ENCODE peak calls at places on chromosomes 11 and 22, in ten cellular contexts. M, R, B, Q, K, A, F, V, N and E are unnamed samples. For H3K4me1, the result is how much of the 10 kb centered on the place peaks cover.

GRCh38 chr11:100576044-100577021 is 110.8 kb upstream of the ARHGAP42 start:
- DNase-seq in A (peak), Q (peak), F (no peak), N (peak), B (peak), K (no peak), R (no peak), V (no peak), M (no peak), E (no peak)

GRCh38 chr11:73191151-73191550 is 26.9 kb upstream of the P2RY2 start:
- DNase-seq in F (no peak), K (no peak), Q (no peak), R (no peak), B (no peak), V (no peak), M (no peak), N (no peak), A (peak), E (peak)

GRCh38 chr22:22085702-22086500 is 103.3 kb upstream of the TOP3B start:
- DNase-seq in M (peak), B (no peak), K (no peak), R (no peak), Q (no peak), V (no peak), A (no peak), F (no peak), N (no peak), E (no peak)

GRCh38 chr11:61853698-61854169 is 25.6 kb downstream of the FADS2 start:
- DNase-seq in F (no peak), N (no peak), Q (no peak), R (no peak), K (no peak), A (peak), B (no peak), V (no peak), M (no peak), E (no peak)

GRCh38 chr11:17898782-17899181 is 114.1 kb downstream of the SERGEF start:
- DNase-seq in M (no peak), B (peak), A (no peak), F (no peak), Q (no peak), N (no peak), R (no peak), K (no peak), V (no peak), E (no peak)

GRCh38 chr11:10125522-10126133 is 168.4 kb downstream of the SBF2 start:
- DNase-seq in A (no peak), M (peak), V (no peak), Q (no peak), B (no peak), R (no peak), F (no peak), N (no peak), K (no peak), E (no peak)

GRCh38 chr11:61930936-61931335 is 13.6 kb upstream of the RAB3IL1 start:
- DNase-seq in K (no peak), A (no peak), Q (no peak), R (no peak), B (no peak), M (no peak), V (no peak), F (no peak), N (no peak), E (no peak)

GRCh38 chr11:60924906-60925684 is 835 bp downstream of the TMEM132A start:
- DNase-seq in R (no peak), M (peak), F (no peak), A (no peak), N (no peak), K (no peak), B (peak), V (no peak), Q (no peak), E (no peak)

GRCh38 chr11:93444671-93445073 is 98.5 kb downstream of the SMCO4 start:
- DNase-seq in A (no peak), Q (no peak), F (no peak), R (no peak), V (no peak), N (no peak), M (no peak), K (no peak), B (peak), E (no peak)

GRCh38 chr22:26483439-26484359 is at the start of the genes HPS4 and SRRD:
- DNase-seq in A (peak), K (no peak), M (peak), N (peak), Q (peak), R (no peak), F (peak), B (peak), V (peak), E (peak)

GRCh38 chr22:25131198-25131887 is 68.3 kb upstream of the CRYBB3 start:
- DNase-seq in B (no peak), V (no peak), R (no peak), N (no peak), M (no peak), Q (no peak), F (no peak), A (no peak), K (no peak), E (no peak)

GRCh38 chr11:74316772-74317505 is 5.5 kb upstream of the P4HA3 start:
- DNase-seq in V (no peak), M (peak), N (peak), Q (no peak), A (no peak), R (no peak), B (no peak), K (no peak), F (no peak), E (no peak)

GRCh38 chr22:26479792-26480610 is 3.6 kb downstream of the HPS4 start:
- DNase-seq in R (no peak), V (no peak), B (no peak), M (no peak), N (no peak), Q (no peak), A (no peak), K (no peak), F (no peak), E (no peak)

GRCh38 chr11:14894657-14895598 is 2.9 kb upstream of the CYP2R1 start:
- DNase-seq in Q (no peak), A (peak), N (peak), R (no peak), K (no peak), V (peak), B (no peak), F (no peak), M (peak), E (peak)

GRCh38 chr11:134374171-134374570 is 37.9 kb downstream of the B3GAT1 start:
- DNase-seq in M (peak), Q (no peak), N (no peak), V (no peak), F (no peak), K (no peak), A (no peak), R (no peak), B (no peak), E (peak)

GRCh38 chr11:115939726-115940421 is 435.7 kb upstream of the CADM1 start:
- DNase-seq in Q (peak), M (no peak), V (no peak), F (no peak), K (no peak), N (no peak), B (no peak), R (no peak), A (no peak), E (no peak)

GRCh38 chr11:62553839-62554361 is 7.3 kb upstream of the AHNAK start:
- DNase-seq in B (no peak), N (peak), K (peak), Q (no peak), M (peak), R (no peak), A (no peak), V (no peak), F (no peak), E (no peak)

GRCh38 chr11:20397281-20397680 is 9.8 kb downstream of the PRMT3 start:
- DNase-seq in B (peak), R (no peak), A (no peak), N (peak), M (peak), F (no peak), Q (peak), K (no peak), V (no peak), E (no peak)

GRCh38 chr11:118791961-118792578 is 1.1 kb upstream of the DDX6 start:
- DNase-seq in Q (peak), V (peak), A (peak), N (no peak), B (peak), R (no peak), F (no peak), M (peak), K (no peak), E (peak)

GRCh38 chr22:46105494-46106278 is 44.6 kb upstream of the PPARA start:
- DNase-seq in B (no peak), K (no peak), F (no peak), M (peak), R (no peak), Q (no peak), A (no peak), V (no peak), N (peak), E (no peak)

GRCh38 chr11:29336727-29337212 is 680.1 kb downstream of the KCNA4 start:
- DNase-seq in Q (no peak), M (no peak), R (no peak), K (no peak), V (no peak), N (peak), B (no peak), F (no peak), A (no peak), E (no peak)

GRCh38 chr22:36201630-36202312 is at the start of gene APOL4:
- DNase-seq in F (no peak), M (peak), N (peak), B (no peak), R (no peak), Q (no peak), K (no peak), A (peak), V (peak), E (peak)

GRCh38 chr11:20020198-20020597 is 140.1 kb downstream of the DBX1 start:
- DNase-seq in R (no peak), B (no peak), F (no peak), Q (no peak), N (no peak), K (no peak), A (no peak), V (no peak), M (no peak), E (no peak)

GRCh38 chr11:1706634-1707400 is 9.8 kb downstream of the KRTAP5-6 start:
- DNase-seq in K (no peak), N (no peak), F (no peak), Q (no peak), V (no peak), B (no peak), M (peak), A (peak), R (no peak), E (no peak)

GRCh38 chr11:117827521-117828511 is 3.3 kb upstream of the FXYD2 start:
- DNase-seq in N (no peak), V (peak), M (peak), F (no peak), B (no peak), A (peak), Q (no peak), K (no peak), R (no peak), E (peak)

GRCh38 chr11:69097263-69097662 is 48.5 kb downstream of the TPCN2 start:
- DNase-seq in Q (no peak), M (no peak), V (no peak), A (no peak), R (no peak), B (no peak), F (no peak), K (no peak), N (no peak), E (no peak)

GRCh38 chr11:69509381-69509780 is 27.9 kb downstream of the LINC01488 start:
- DNase-seq in F (no peak), N (no peak), K (no peak), A (no peak), M (no peak), B (no peak), R (no peak), V (no peak), Q (no peak), E (peak)

DNA sequence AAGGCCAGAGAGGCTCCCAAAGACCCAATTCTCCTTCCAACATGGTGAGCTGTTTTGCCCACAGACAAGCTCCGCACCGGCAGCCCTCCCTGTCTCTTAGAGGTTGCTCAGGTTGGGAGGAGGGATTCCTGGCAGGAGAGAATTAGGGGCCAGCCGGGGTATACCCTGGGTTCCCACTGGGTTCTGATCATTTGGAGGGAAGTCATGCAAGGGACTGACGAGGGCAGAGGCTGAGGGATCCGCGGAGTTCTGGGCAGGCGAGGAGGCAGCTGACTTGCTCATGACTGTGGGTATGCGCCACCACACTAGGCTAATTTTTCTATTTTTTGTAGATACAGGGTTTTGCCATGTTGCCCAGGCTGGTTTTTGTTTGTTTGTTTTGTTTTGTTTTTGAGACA is 4.6 kb downstream of the ST3GAL4 start:
- DNase-seq in V (no peak), B (no peak), N (no peak), F (no peak), Q (no peak), M (no peak), R (no peak), K (no peak), A (peak), E (no peak)
- H3K4me1 ChIP-seq in V (half or more), B (under half), N (under half), F (under half), Q (under half), M (under half), R (half or more), K (under half), A (half or more), E (half or more)

GRCh38 chr22:38300197-38300945 is 16.9 kb downstream of the CSNK1E start:
- DNase-seq in Q (no peak), A (no peak), V (no peak), N (no peak), R (no peak), K (no peak), M (no peak), F (no peak), B (no peak), E (no peak)

GRCh38 chr22:38299001-38299651 is 18.1 kb downstream of the CSNK1E start:
- DNase-seq in Q (no peak), B (no peak), M (no peak), N (no peak), R (no peak), A (no peak), V (no peak), F (no peak), K (no peak), E (no peak)

GRCh38 chr22:38299758-38300157 is 17.5 kb downstream of the CSNK1E start:
- DNase-seq in F (no peak), B (no peak), N (no peak), K (no peak), A (no peak), V (no peak), M (no peak), Q (no peak), R (no peak), E (no peak)

GRCh38 chr22:38296372-38296771 is 20.9 kb downstream of the CSNK1E start:
- DNase-seq in Q (no peak), K (no peak), F (no peak), A (peak), V (no peak), R (no peak), N (no peak), B (no peak), M (peak), E (no peak)

GRCh38 chr22:38298312-38299000 is 18.8 kb downstream of the CSNK1E start:
- DNase-seq in K (peak), B (peak), V (no peak), M (peak), N (peak), F (no peak), Q (no peak), R (no peak), A (peak), E (no peak)
- H3K27ac ChIP-seq in K (peak), B (no peak), V (no peak), M (peak), N (peak), F (no peak), Q (no peak), R (peak), A (peak), E (peak)

GRCh38 chr22:30248484-30248883 is 1.9 kb upstream of the LIF start:
- DNase-seq in V (no peak), N (no peak), B (no peak), Q (no peak), K (no peak), M (no peak), F (no peak), R (no peak), A (no peak), E (no peak)

GRCh38 chr22:30250713-30251267 is 4.2 kb upstream of the LIF start:
- DNase-seq in M (peak), A (no peak), K (no peak), N (no peak), F (no peak), B (no peak), V (no peak), Q (no peak), R (no peak), E (no peak)

GRCh38 chr22:30251661-30252226 is 5.2 kb upstream of the LIF start:
- DNase-seq in R (no peak), F (no peak), B (no peak), M (peak), A (no peak), K (no peak), Q (no peak), N (peak), V (no peak), E (no peak)

GRCh38 chr22:30249049-30250038 is 2.8 kb upstream of the LIF start:
- DNase-seq in R (no peak), F (no peak), M (peak), K (no peak), V (peak), N (peak), Q (no peak), A (no peak), B (no peak), E (no peak)

GRCh38 chr22:30250039-30250565 is 3.5 kb upstream of the LIF start:
- DNase-seq in B (no peak), V (no peak), K (no peak), Q (no peak), A (no peak), N (no peak), R (no peak), M (peak), F (no peak), E (no peak)
- H3K4me1 ChIP-seq in B (under half), V (under half), K (under half), Q (under half), A (under half), N (half or more), R (half or more), M (half or more), F (under half), E (half or more)

GRCh38 chr22:42924436-42924835 is 67.4 kb upstream of the ARFGAP3 start:
- DNase-seq in Q (no peak), B (no peak), A (no peak), K (no peak), N (no peak), V (no peak), F (no peak), M (peak), R (no peak), E (no peak)
- H3K27ac ChIP-seq in Q (no peak), B (peak), A (no peak), K (no peak), N (no peak), V (no peak), F (no peak), M (no peak), R (no peak), E (no peak)

GRCh38 chr11:96198466-96198808 is 144.6 kb downstream of the MAML2 start:
- DNase-seq in F (no peak), N (no peak), R (no peak), A (no peak), B (no peak), K (no peak), M (no peak), V (no peak), Q (no peak), E (no peak)

GRCh38 chr11:96197801-96198465 is 145.1 kb downstream of the MAML2 start:
- DNase-seq in K (no peak), M (no peak), F (no peak), A (no peak), R (no peak), Q (no peak), V (no peak), B (no peak), N (no peak), E (no peak)

GRCh38 chr11:96199563-96200025 is 143.4 kb downstream of the MAML2 start:
- DNase-seq in N (peak), B (no peak), V (no peak), A (no peak), K (peak), F (no peak), M (no peak), Q (no peak), R (no peak), E (no peak)

GRCh38 chr11:96197221-96197620 is 145.8 kb downstream of the MAML2 start:
- DNase-seq in R (no peak), N (peak), F (no peak), M (no peak), Q (no peak), V (no peak), A (no peak), B (no peak), K (no peak), E (no peak)

DNA sequence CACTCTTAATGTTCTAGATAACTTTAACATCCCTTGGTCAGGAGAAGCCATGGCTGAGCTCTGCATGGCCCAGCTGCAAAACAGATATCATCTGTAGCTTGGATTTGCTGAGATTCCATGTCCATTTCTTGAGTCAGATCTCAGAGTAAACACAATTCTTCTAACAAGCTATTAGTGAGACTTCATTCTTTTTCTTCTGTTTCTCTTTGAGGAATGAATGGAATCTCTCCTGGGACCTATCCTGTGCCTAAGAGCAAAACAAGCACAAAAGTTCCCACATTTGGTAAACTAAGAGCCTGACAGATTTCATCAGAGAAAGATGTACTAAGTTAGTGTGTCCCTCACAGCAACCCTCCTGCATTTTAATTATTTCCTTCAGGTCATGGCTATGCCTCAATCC is 142.8 kb downstream of the MAML2 start:
- DNase-seq in N (peak), R (no peak), Q (no peak), M (no peak), A (no peak), B (no peak), V (no peak), K (no peak), F (no peak), E (no peak)
- H3K4me1 ChIP-seq in N (under half), R (under half), Q (under half), M (under half), A (under half), B (under half), V (under half), K (under half), F (under half), E (under half)